ENCODE peak calls at places on chromosomes 1 and 21, in six cellular contexts. H, S, Y, W, X and U are unnamed samples.

GRCh38 chr1:97632776-97633175 is 288.1 kb downstream of the DPYD start:
- DNase-seq in Y (no peak), X (no peak), H (no peak), S (no peak), W (no peak), U (no peak)

GRCh38 chr1:207807395-207808321 is 55.8 kb downstream of the CD46 start:
- DNase-seq in X (peak; percentile 41), H (peak; percentile 55), W (no peak), Y (no peak), S (peak; percentile 85), U (peak; percentile 35)

GRCh38 chr1:170630977-170631376 is 33.0 kb upstream of the PRRX1 start:
- DNase-seq in W (no peak), H (no peak), S (no peak), Y (no peak), X (no peak), U (no peak)

GRCh38 chr1:228064296-228064695 is 18.2 kb upstream of the ARF1 start:
- DNase-seq in W (no peak), S (peak; percentile 64), Y (no peak), X (no peak), H (no peak), U (peak; percentile 65)

GRCh38 chr1:64292399-64292798 is 89.0 kb downstream of the UBE2U start:
- DNase-seq in S (no peak), Y (no peak), W (no peak), X (no peak), H (no peak), U (no peak)

GRCh38 chr1:70003509-70003908 is 201.9 kb downstream of the LRRC40 start:
- DNase-seq in Y (no peak), W (no peak), H (no peak), X (no peak), S (no peak), U (no peak)

GRCh38 chr1:107532318-107532717 is 391.5 kb downstream of the NTNG1 start:
- DNase-seq in W (no peak), S (no peak), H (no peak), Y (no peak), X (no peak), U (no peak)

GRCh38 chr21:34642211-34643075 is 26.4 kb upstream of the CLIC6 start:
- DNase-seq in Y (no peak), X (no peak), S (no peak), W (no peak), H (no peak), U (no peak)

GRCh38 chr1:109906160-109906838 is 4.3 kb upstream of the CSF1 start:
- DNase-seq in Y (peak; percentile 17), S (no peak), X (no peak), H (no peak), W (peak; percentile 26), U (no peak)

GRCh38 chr1:239868117-239868516 is 223.6 kb upstream of the FMN2 start:
- DNase-seq in H (no peak), Y (no peak), X (no peak), W (no peak), S (no peak), U (no peak)

GRCh38 chr1:64497484-64497883 is 27.6 kb downstream of the CACHD1 start:
- DNase-seq in X (no peak), W (no peak), S (no peak), H (no peak), Y (no peak), U (peak; percentile 52)

GRCh38 chr1:11923069-11923826 is 3.0 kb downstream of the KIAA2013 start:
- DNase-seq in Y (no peak), S (no peak), W (no peak), H (no peak), X (no peak), U (no peak)

GRCh38 chr1:30950700-30951099 is 42.1 kb upstream of the SDC3 start:
- DNase-seq in Y (no peak), W (no peak), S (no peak), X (no peak), H (no peak), U (no peak)

GRCh38 chr1:21859669-21860179 is 47.7 kb downstream of the LDLRAD2 start:
- DNase-seq in X (no peak), H (no peak), Y (no peak), S (no peak), W (no peak), U (no peak)
- H3K36me3 ChIP-seq in X (peaks cover 90% of the 10 kb centered on the region), H (no peaks in the 10 kb centered on the region), Y (no peaks in the 10 kb centered on the region), S (peaks cover 93% of the 10 kb centered on the region), W (no peaks in the 10 kb centered on the region), U (peaks cover 28% of the 10 kb centered on the region)

DNA sequence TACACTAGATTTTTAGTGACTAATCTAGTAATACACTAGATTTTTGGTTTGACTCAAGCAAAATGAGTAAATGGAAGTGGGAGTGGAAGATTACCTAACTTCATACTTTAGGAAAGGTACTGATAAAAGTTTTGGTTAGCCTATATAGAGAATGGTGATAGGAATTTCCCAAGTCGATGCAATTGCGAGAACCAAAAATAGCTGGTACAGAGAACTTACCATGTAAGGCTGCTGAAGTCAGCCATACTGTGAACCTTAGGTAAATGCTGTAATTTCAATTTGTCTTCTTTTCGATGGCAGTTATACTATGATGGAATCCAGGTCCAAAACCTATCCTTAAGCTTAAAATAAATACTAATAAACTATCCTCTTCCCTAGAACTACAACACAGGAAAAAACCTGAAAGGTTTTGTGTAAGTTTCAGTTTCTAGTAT is 4.6 kb downstream of the PNRC2 start:
- DNase-seq in H (no peak), X (no peak), Y (no peak), W (no peak), S (no peak), U (no peak)
- H3K4me3 ChIP-seq in H (no peak overlapping the region), X (no peak overlapping the region), Y (no peak overlapping the region), W (peak overlapping the region; percentile 37), S (no peak overlapping the region), U (no peak overlapping the region)

GRCh38 chr1:154549371-154549770 is 9.1 kb downstream of the UBE2Q1 start:
- DNase-seq in S (no peak), W (no peak), Y (no peak), H (no peak), X (no peak), U (no peak)
- H3K36me3 ChIP-seq in S (peaks cover 64% of the 10 kb centered on the region), W (peaks cover 59% of the 10 kb centered on the region), Y (peaks cover 44% of the 10 kb centered on the region), H (peaks cover 3% of the 10 kb centered on the region), X (peaks cover 65% of the 10 kb centered on the region), U (peaks cover 46% of the 10 kb centered on the region)

GRCh38 chr1:192632188-192632587 is 3.8 kb upstream of the RGS13 start:
- DNase-seq in X (no peak), W (no peak), H (no peak), S (no peak), Y (no peak), U (no peak)

GRCh38 chr1:192633533-192634258 is 2.3 kb upstream of the RGS13 start:
- DNase-seq in Y (no peak), W (no peak), X (no peak), S (no peak), H (no peak), U (no peak)

GRCh38 chr1:192631749-192632148 is 4.2 kb upstream of the RGS13 start:
- DNase-seq in H (no peak), Y (no peak), X (no peak), W (no peak), S (no peak), U (no peak)

GRCh38 chr1:192635041-192635440 is 906 bp upstream of the RGS13 start:
- DNase-seq in S (no peak), Y (no peak), H (no peak), W (no peak), X (no peak), U (no peak)

DNA sequence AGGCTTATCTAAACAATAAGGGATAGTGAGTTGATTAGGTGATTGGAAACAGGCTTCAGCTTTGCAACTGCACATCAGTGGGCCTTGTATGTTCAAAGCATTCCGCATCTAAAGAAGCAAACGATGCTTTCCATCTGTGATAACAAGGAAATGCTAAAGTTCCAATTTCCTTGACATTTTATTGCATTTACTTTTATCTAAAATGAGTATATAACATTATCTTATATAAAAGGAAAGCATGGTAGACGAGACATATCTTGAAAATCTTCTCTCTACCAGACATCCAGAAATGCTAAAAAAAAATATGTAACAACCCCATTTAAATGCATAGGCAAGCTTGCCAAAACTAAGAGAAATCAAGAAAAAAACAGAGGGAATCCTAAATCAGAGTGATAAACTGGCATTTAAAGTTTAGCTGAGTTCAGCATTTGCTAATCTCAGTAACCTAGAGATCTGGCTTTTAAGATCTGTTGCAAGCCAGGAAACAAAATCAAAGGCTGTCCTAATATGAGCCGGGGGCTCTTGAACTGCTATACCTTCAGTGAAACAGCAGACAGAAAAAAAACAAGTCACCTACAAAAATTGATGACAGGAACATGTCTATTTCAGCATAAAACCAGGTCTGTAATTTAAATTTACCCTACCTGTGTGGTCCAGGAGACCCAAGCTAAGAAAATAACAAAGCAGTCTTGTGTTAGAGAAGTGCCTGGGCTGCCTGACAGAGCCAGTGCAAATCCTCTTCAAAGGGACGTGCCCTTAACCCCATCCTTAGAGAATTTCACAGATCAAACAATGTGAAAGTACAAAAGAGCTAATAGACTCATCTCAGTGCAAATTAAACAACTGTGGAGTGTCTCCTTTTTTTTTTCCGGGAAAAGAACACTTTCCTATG is 3.1 kb upstream of the RGS13 start:
- DNase-seq in Y (no peak), X (no peak), W (no peak), S (no peak), H (no peak), U (no peak)
- H3K4me3 ChIP-seq in Y (no peak overlapping the region), X (no peak overlapping the region), W (no peak overlapping the region), S (no peak overlapping the region), H (no peak overlapping the region), U (no peak overlapping the region)

DNA sequence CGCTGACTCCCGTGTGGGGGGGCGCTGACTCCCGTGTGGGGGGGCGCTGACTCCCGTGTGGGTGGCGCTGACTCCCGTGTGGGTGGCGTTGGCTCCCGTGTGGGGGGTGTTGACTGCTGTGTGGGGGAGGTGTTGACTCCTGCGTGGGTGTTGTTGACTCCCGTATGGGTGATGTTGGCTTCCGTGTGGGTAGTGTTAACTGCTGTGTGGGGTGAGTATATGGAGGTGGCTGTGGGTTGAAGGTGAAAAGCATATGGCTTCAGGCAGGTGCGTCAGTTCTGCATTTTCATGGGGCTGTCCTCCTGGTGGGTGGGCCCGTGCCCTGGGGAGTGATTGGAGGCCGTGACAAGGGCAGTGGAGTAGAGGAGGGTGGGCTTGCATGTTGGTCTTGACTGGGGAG is 7.9 kb downstream of the PLCH2 start:
- DNase-seq in S (no peak), X (no peak), H (no peak), Y (no peak), W (no peak), U (no peak)
- H3K36me3 ChIP-seq in S (no peaks in the 10 kb centered on the region), X (no peaks in the 10 kb centered on the region), H (no peaks in the 10 kb centered on the region), Y (peaks cover 6% of the 10 kb centered on the region), W (peaks cover 18% of the 10 kb centered on the region), U (no peaks in the 10 kb centered on the region)

GRCh38 chr1:230122361-230123279 is 55.6 kb downstream of the GALNT2 start:
- DNase-seq in W (no peak), S (no peak), H (no peak), X (no peak), Y (no peak), U (no peak)
- H3K4me3 ChIP-seq in W (no peak overlapping the region), S (no peak overlapping the region), H (no peak overlapping the region), X (no peak overlapping the region), Y (no peak overlapping the region), U (no peak overlapping the region)

GRCh38 chr1:35835398-35835797 is 27.6 kb downstream of the AGO4 start:
- DNase-seq in S (no peak), X (no peak), H (no peak), Y (no peak), W (no peak), U (no peak)
- H3K36me3 ChIP-seq in S (peaks cover 95% of the 10 kb centered on the region), X (peaks cover 98% of the 10 kb centered on the region), H (no peaks in the 10 kb centered on the region), Y (no peaks in the 10 kb centered on the region), W (peaks cover 18% of the 10 kb centered on the region), U (peaks cover 9% of the 10 kb centered on the region)